ENCODE peak calls at places on chromosome 10, in six cellular contexts. G is lower leg skin, K is spleen, F is ovary, P is testis, B is right lobe of liver. O is an unnamed sample.

GRCh38 chr10:29619273-29619672 is 15.5 kb downstream of the SVIL start:
- DNase-seq in G (no peak), K (no peak), F (no peak), P (no peak), B (no peak), O (peak)

GRCh38 chr10:28382520-28383269 is 79.8 kb upstream of the MPP7 start:
- DNase-seq in G (no peak), K (no peak), F (no peak), P (no peak), B (no peak), O (no peak)

GRCh38 chr10:49446031-49446430 is 50.1 kb upstream of the DRGX start:
- DNase-seq in G (no peak), K (no peak), F (no peak), P (no peak), B (no peak), O (no peak)

GRCh38 chr10:113331971-113332370 is 220.9 kb upstream of the HABP2 start:
- DNase-seq in G (no peak), K (no peak), F (no peak), P (no peak), B (no peak), O (no peak)

GRCh38 chr10:107163086-107163880 is 1.2 kb downstream of the SORCS1 start:
- DNase-seq in G (peak), K (no peak), F (no peak), P (peak), B (no peak), O (peak)

GRCh38 chr10:121956111-121957061 is 18.6 kb downstream of the NSMCE4A start:
- DNase-seq in G (no peak), K (no peak), F (no peak), P (no peak), B (no peak), O (no peak)

GRCh38 chr10:69864321-69864720 is 62.6 kb downstream of the COL13A1 start:
- DNase-seq in G (no peak), K (no peak), F (no peak), P (no peak), B (no peak), O (no peak)

GRCh38 chr10:93816123-93816747 is 58.5 kb downstream of the LGI1 start:
- DNase-seq in G (peak), K (peak), F (peak), P (peak), B (peak), O (peak)

GRCh38 chr10:12823361-12823760 is 178.2 kb downstream of the CCDC3 start:
- DNase-seq in G (no peak), K (no peak), F (no peak), P (no peak), B (no peak), O (no peak)

GRCh38 chr10:31698169-31698890 is 230.3 kb downstream of the ARHGAP12 start:
- DNase-seq in G (peak), K (no peak), F (no peak), P (peak), B (no peak), O (peak)

GRCh38 chr10:128605180-128605579 is 479.0 kb upstream of the MKI67 start:
- DNase-seq in G (no peak), K (no peak), F (no peak), P (no peak), B (no peak), O (no peak)

GRCh38 chr10:102279104-102279503 is 33.8 kb downstream of the GBF1 start:
- DNase-seq in G (no peak), K (no peak), F (no peak), P (no peak), B (no peak), O (no peak)

GRCh38 chr10:102280397-102281015 is 35.2 kb downstream of the GBF1 start:
- DNase-seq in G (no peak), K (no peak), F (no peak), P (no peak), B (no peak), O (no peak)

GRCh38 chr10:102283488-102283887 is 38.2 kb downstream of the GBF1 start:
- DNase-seq in G (no peak), K (no peak), F (no peak), P (no peak), B (no peak), O (no peak)

GRCh38 chr10:102283890-102284289 is 38.6 kb downstream of the GBF1 start:
- DNase-seq in G (no peak), K (no peak), F (no peak), P (no peak), B (no peak), O (no peak)

GRCh38 chr10:102281103-102281502 is 35.8 kb downstream of the GBF1 start:
- DNase-seq in G (no peak), K (no peak), F (no peak), P (no peak), B (no peak), O (no peak)
- H3K4me3 ChIP-seq in G (no peak), K (no peak), F (no peak), P (no peak), B (no peak), O (no peak)

DNA sequence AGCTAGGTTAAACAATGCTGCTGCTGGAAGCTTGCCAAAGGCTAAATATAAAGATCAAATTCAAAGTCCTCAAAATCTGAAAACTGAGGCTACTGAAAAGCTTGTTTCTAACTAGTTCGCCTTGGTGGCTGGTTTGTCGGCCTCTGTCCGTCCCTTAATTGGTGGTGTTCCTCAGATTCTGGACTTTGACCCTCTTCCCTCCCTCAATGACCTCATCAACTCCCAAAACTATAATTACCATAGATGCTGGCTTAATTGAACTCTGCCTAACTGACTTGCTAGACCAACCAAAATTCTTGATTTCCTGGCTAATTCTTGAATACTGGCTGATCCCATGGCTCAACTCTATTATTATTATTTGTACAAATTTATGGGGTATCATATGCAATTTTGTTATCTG is 15.6 kb downstream of the ARHGAP21 start:
- DNase-seq in G (no peak), K (no peak), F (no peak), P (no peak), B (no peak), O (no peak)
- TF ChIP-seq POLR2A in G (no peak), K (no peak), F (no peak), P (no peak), B (no peak), O (no peak)

GRCh38 chr10:102229810-102230263 is 3.7 kb downstream of the ELOVL3 start:
- DNase-seq in G (peak), K (peak), F (peak), P (peak), B (peak), O (peak)
- H3K4me3 ChIP-seq in G (no peak), K (peak), F (peak), P (peak), B (peak), O (peak)

GRCh38 chr10:103678104-103678526 is 177.3 kb downstream of the SH3PXD2A start:
- DNase-seq in G (peak), K (peak), F (peak), P (peak), B (peak), O (peak)
- TF ChIP-seq POLR2A in G (no peak), K (no peak), F (peak), P (no peak), B (no peak), O (no peak)

GRCh38 chr10:3106908-3107425 is 39.6 kb downstream of the PFKP start:
- DNase-seq in G (no peak), K (no peak), F (no peak), P (no peak), B (no peak), O (no peak)

GRCh38 chr10:3107426-3107961 is 40.1 kb downstream of the PFKP start:
- DNase-seq in G (peak), K (no peak), F (peak), P (no peak), B (peak), O (peak)

GRCh38 chr10:3108575-3109105 is 41.3 kb downstream of the PFKP start:
- DNase-seq in G (no peak), K (no peak), F (no peak), P (no peak), B (no peak), O (no peak)

GRCh38 chr10:3109196-3109595 is 41.8 kb downstream of the PFKP start:
- DNase-seq in G (no peak), K (no peak), F (no peak), P (no peak), B (no peak), O (no peak)

DNA sequence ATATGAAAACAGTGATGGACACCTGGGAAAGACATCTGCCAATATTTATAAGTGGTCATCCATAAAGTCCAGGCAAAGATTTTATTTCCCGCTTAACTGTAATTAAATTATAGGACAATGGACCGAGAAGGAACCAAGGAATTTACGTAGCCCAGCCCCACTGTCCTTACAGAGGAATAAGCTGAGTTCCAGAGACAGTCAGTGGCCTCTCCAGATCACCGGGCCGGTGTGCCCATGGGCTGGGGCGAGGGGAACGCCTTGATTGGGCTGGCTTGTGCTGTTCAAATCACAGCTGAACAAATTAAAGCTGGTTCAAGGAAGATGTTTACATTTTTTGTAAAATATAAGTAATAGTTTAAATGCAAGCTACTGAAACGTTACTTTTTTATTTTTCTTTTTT is 40.7 kb downstream of the PFKP start:
- DNase-seq in G (no peak), K (no peak), F (no peak), P (no peak), B (no peak), O (no peak)
- H3K4me3 ChIP-seq in G (no peak), K (no peak), F (no peak), P (no peak), B (no peak), O (no peak)

GRCh38 chr10:72275351-72276012 is 1.8 kb downstream of the DDIT4 start:
- DNase-seq in G (no peak), K (no peak), F (peak), P (no peak), B (peak), O (no peak)

GRCh38 chr10:72277996-72278667 is 4.4 kb downstream of the DDIT4 start:
- DNase-seq in G (no peak), K (no peak), F (no peak), P (no peak), B (no peak), O (no peak)

GRCh38 chr10:72276013-72276387 is 2.3 kb downstream of the DDIT4 start:
- DNase-seq in G (no peak), K (no peak), F (peak), P (no peak), B (peak), O (no peak)

GRCh38 chr10:72277340-72277995 is 3.7 kb downstream of the DDIT4 start:
- DNase-seq in G (no peak), K (no peak), F (no peak), P (no peak), B (no peak), O (no peak)

GRCh38 chr10:72276421-72277339 is 3.0 kb downstream of the DDIT4 start:
- DNase-seq in G (no peak), K (no peak), F (no peak), P (no peak), B (peak), O (no peak)
- TF ChIP-seq POLR2A in G (no peak), K (peak), F (no peak), P (no peak), B (no peak), O (no peak)